ENCODE peak calls at places on chromosomes 13 and 19, in ten cellular contexts. Q is substantia nigra; W is SW480; S is activated gamma-delta T cell treated with Interleukin-2 at 50 U/mL for 16 hours; M is tibial nerve; I is AG08396; D is NCI-H2227 treated with DMSO at 0.1 percent for 48 hours; U is epithelial cell of esophagus; L is CD4-positive, alpha-beta T cell; F is stimulated activated CD4-positive, alpha-beta T cell treated with anti-CD3 and anti-CD28 coated beads, Interleukin-15, amount 100 ng/mL, for 1 hour. A is an unnamed sample.

GRCh38 chr13:50158385-50159165 is 143.3 kb downstream of the KCNRG start:
- DNase-seq in Q (no peak), W (no peak), S (no peak), M (no peak), I (no peak), D (no peak), U (no peak), L (no peak), F (no peak), A (no peak)

GRCh38 chr13:107374038-107374437 is 806.1 kb upstream of the ARGLU1 start:
- DNase-seq in Q (no peak), W (no peak), S (no peak), M (no peak), I (no peak), D (no peak), U (no peak), L (no peak), F (no peak), A (no peak)

GRCh38 chr13:79723462-79724116 is 242.6 kb downstream of the NDFIP2 start:
- DNase-seq in Q (no peak), W (no peak), S (no peak), M (no peak), I (no peak), D (peak; percentile 11), U (no peak), L (no peak), F (no peak), A (no peak)

GRCh38 chr13:98004107-98004506 is 50.6 kb downstream of the IPO5 start:
- DNase-seq in Q (no peak), W (no peak), S (no peak), M (no peak), I (peak; percentile 69), D (no peak), U (peak; percentile 46), L (no peak), F (no peak), A (no peak)

GRCh38 chr13:92842145-92842544 is 384.5 kb upstream of the GPC6 start:
- DNase-seq in Q (no peak), W (no peak), S (no peak), M (no peak), I (peak; percentile 49), D (no peak), U (peak; percentile 59), L (no peak), F (no peak), A (no peak)

GRCh38 chr19:4380254-4380727 is 20.1 kb downstream of the SH3GL1 start:
- DNase-seq in Q (no peak), W (no peak), S (peak; percentile 59), M (no peak), I (no peak), D (no peak), U (peak; percentile 80), L (peak; percentile 51), F (peak; percentile 26), A (no peak)

GRCh38 chr13:114128624-114129522 is 3.5 kb downstream of the RASA3 start:
- DNase-seq in Q (no peak), W (peak; percentile 70), S (peak; percentile 88), M (peak; percentile 55), I (peak; percentile 87), D (no peak), U (peak; percentile 53), L (peak; percentile 86), F (peak; percentile 83), A (no peak)

GRCh38 chr13:79307866-79308298 is 98.2 kb downstream of the RBM26 start:
- DNase-seq in Q (no peak), W (peak; percentile 7), S (no peak), M (no peak), I (peak; percentile 14), D (no peak), U (peak; percentile 46), L (no peak), F (no peak), A (no peak)

GRCh38 chr19:28009696-28010095 is 1203.3 kb downstream of the UQCRFS1 start:
- DNase-seq in Q (no peak), W (no peak), S (no peak), M (no peak), I (no peak), D (no peak), U (no peak), L (no peak), F (no peak), A (no peak)

GRCh38 chr13:42007844-42008243 is 40.6 kb upstream of the DGKH start:
- DNase-seq in Q (no peak), W (no peak), S (no peak), M (no peak), I (peak; percentile 25), D (no peak), U (peak; percentile 13), L (no peak), F (no peak), A (no peak)

GRCh38 chr19:35843676-35844481 is 8.4 kb downstream of the NPHS1 start:
- DNase-seq in Q (no peak), W (peak; percentile 85), S (no peak), M (no peak), I (no peak), D (peak; percentile 81), U (no peak), L (no peak), F (no peak), A (peak; percentile 54)

GRCh38 chr19:29743681-29744080 is 28.6 kb upstream of the C19orf12 start:
- DNase-seq in Q (no peak), W (no peak), S (no peak), M (no peak), I (no peak), D (no peak), U (no peak), L (no peak), F (no peak), A (no peak)

GRCh38 chr19:30556230-30556711 is 184.1 kb downstream of the ZNF536 start:
- DNase-seq in Q (peak; percentile 34), W (no peak), S (no peak), M (no peak), I (no peak), D (no peak), U (no peak), L (no peak), F (no peak), A (no peak)

GRCh38 chr13:31797154-31797775 is 57.9 kb downstream of the RXFP2 start:
- DNase-seq in Q (no peak), W (peak; percentile 59), S (no peak), M (no peak), I (peak; percentile 53), D (peak; percentile 45), U (peak; percentile 30), L (no peak), F (no peak), A (no peak)

GRCh38 chr13:55569082-55569481 is 1571.6 kb upstream of the PRR20A start:
- DNase-seq in Q (no peak), W (no peak), S (no peak), M (no peak), I (no peak), D (no peak), U (no peak), L (no peak), F (no peak), A (no peak)

GRCh38 chr13:98429977-98430785 is 146.7 kb downstream of the STK24 start:
- DNase-seq in Q (no peak), W (no peak), S (no peak), M (no peak), I (no peak), D (no peak), U (no peak), L (no peak), F (no peak), A (no peak)

GRCh38 chr13:30186644-30187431 is 120.5 kb downstream of the KATNAL1 start:
- DNase-seq in Q (no peak), W (no peak), S (no peak), M (no peak), I (no peak), D (peak; percentile 5), U (no peak), L (no peak), F (no peak), A (no peak)

GRCh38 chr19:3366761-3367571 is 583 bp downstream of the NFIC start:
- DNase-seq in Q (no peak), W (no peak), S (no peak), M (no peak), I (peak; percentile 49), D (no peak), U (no peak), L (no peak), F (no peak), A (no peak)

GRCh38 chr19:46181386-46181774 is 33.3 kb downstream of the IGFL2 start:
- DNase-seq in Q (no peak), W (no peak), S (no peak), M (no peak), I (no peak), D (no peak), U (peak; percentile 37), L (no peak), F (no peak), A (no peak)

A was measured in NCI-H1048.